ENCODE peak calls at places on chromosome 5, in ten cellular contexts. One of them, this sample, is unnamed.

GRCh38 chr5:175696139-175696854 is 38.4 kb downstream of the HRH2 start:
- DNase-seq in frontal cortex: no peak
- DNase-seq in T follicular helper cell: peak
- DNase-seq in mesothelial cell of epicardium: no peak
- DNase-seq in dorsolateral prefrontal cortex: no peak
- DNase-seq in amygdala: no peak
- DNase-seq in globus pallidus: peak
- DNase-seq in NCI-H1694 treated with DMSO at 0.1 percent for 48 hours: peak
- DNase-seq in amniotic stem cell: no peak
- DNase-seq in hypothalamus: no peak
- DNase-seq in this sample: peak

GRCh38 chr5:10678236-10678635 is 82.8 kb downstream of the DAP start:
- DNase-seq in frontal cortex: no peak
- DNase-seq in T follicular helper cell: no peak
- DNase-seq in mesothelial cell of epicardium: no peak
- DNase-seq in dorsolateral prefrontal cortex: no peak
- DNase-seq in amygdala: no peak
- DNase-seq in globus pallidus: no peak
- DNase-seq in NCI-H1694 treated with DMSO at 0.1 percent for 48 hours: no peak
- DNase-seq in amniotic stem cell: no peak
- DNase-seq in hypothalamus: no peak
- DNase-seq in this sample: peak

GRCh38 chr5:82327961-82328360 is 49.8 kb upstream of the RPS23 start:
- DNase-seq in frontal cortex: no peak
- DNase-seq in T follicular helper cell: no peak
- DNase-seq in mesothelial cell of epicardium: no peak
- DNase-seq in dorsolateral prefrontal cortex: no peak
- DNase-seq in amygdala: no peak
- DNase-seq in globus pallidus: no peak
- DNase-seq in NCI-H1694 treated with DMSO at 0.1 percent for 48 hours: no peak
- DNase-seq in amniotic stem cell: no peak
- DNase-seq in hypothalamus: no peak
- DNase-seq in this sample: no peak

GRCh38 chr5:108637110-108637509 is 110.6 kb upstream of the FER start:
- DNase-seq in frontal cortex: no peak
- DNase-seq in T follicular helper cell: no peak
- DNase-seq in mesothelial cell of epicardium: no peak
- DNase-seq in dorsolateral prefrontal cortex: no peak
- DNase-seq in amygdala: no peak
- DNase-seq in globus pallidus: no peak
- DNase-seq in NCI-H1694 treated with DMSO at 0.1 percent for 48 hours: no peak
- DNase-seq in amniotic stem cell: no peak
- DNase-seq in hypothalamus: no peak
- DNase-seq in this sample: no peak

GRCh38 chr5:65946198-65946745 is 19.9 kb downstream of the ERBIN start:
- DNase-seq in frontal cortex: no peak
- DNase-seq in T follicular helper cell: no peak
- DNase-seq in mesothelial cell of epicardium: no peak
- DNase-seq in dorsolateral prefrontal cortex: no peak
- DNase-seq in amygdala: no peak
- DNase-seq in globus pallidus: no peak
- DNase-seq in NCI-H1694 treated with DMSO at 0.1 percent for 48 hours: no peak
- DNase-seq in amniotic stem cell: no peak
- DNase-seq in hypothalamus: no peak
- DNase-seq in this sample: no peak

GRCh38 chr5:68484307-68485068 is 268.9 kb downstream of the PIK3R1 start:
- DNase-seq in frontal cortex: no peak
- DNase-seq in T follicular helper cell: no peak
- DNase-seq in mesothelial cell of epicardium: no peak
- DNase-seq in dorsolateral prefrontal cortex: no peak
- DNase-seq in amygdala: no peak
- DNase-seq in globus pallidus: no peak
- DNase-seq in NCI-H1694 treated with DMSO at 0.1 percent for 48 hours: no peak
- DNase-seq in amniotic stem cell: no peak
- DNase-seq in hypothalamus: no peak
- DNase-seq in this sample: no peak

GRCh38 chr5:123155511-123155923 is 66.5 kb downstream of the PRDM6 start:
- DNase-seq in frontal cortex: no peak
- DNase-seq in T follicular helper cell: no peak
- DNase-seq in mesothelial cell of epicardium: no peak
- DNase-seq in dorsolateral prefrontal cortex: no peak
- DNase-seq in amygdala: no peak
- DNase-seq in globus pallidus: no peak
- DNase-seq in NCI-H1694 treated with DMSO at 0.1 percent for 48 hours: no peak
- DNase-seq in amniotic stem cell: no peak
- DNase-seq in hypothalamus: no peak
- DNase-seq in this sample: no peak

GRCh38 chr5:126872558-126873349 is 95.8 kb downstream of the LMNB1 start:
- DNase-seq in frontal cortex: no peak
- DNase-seq in T follicular helper cell: no peak
- DNase-seq in mesothelial cell of epicardium: no peak
- DNase-seq in dorsolateral prefrontal cortex: no peak
- DNase-seq in amygdala: no peak
- DNase-seq in globus pallidus: no peak
- DNase-seq in NCI-H1694 treated with DMSO at 0.1 percent for 48 hours: no peak
- DNase-seq in amniotic stem cell: no peak
- DNase-seq in hypothalamus: no peak
- DNase-seq in this sample: no peak

GRCh38 chr5:33272288-33272687 is 168.5 kb upstream of the TARS1 start:
- DNase-seq in frontal cortex: no peak
- DNase-seq in T follicular helper cell: no peak
- DNase-seq in mesothelial cell of epicardium: no peak
- DNase-seq in dorsolateral prefrontal cortex: no peak
- DNase-seq in amygdala: no peak
- DNase-seq in globus pallidus: no peak
- DNase-seq in NCI-H1694 treated with DMSO at 0.1 percent for 48 hours: no peak
- DNase-seq in amniotic stem cell: peak
- DNase-seq in hypothalamus: no peak
- DNase-seq in this sample: no peak

GRCh38 chr5:40171971-40172370 is 507.7 kb upstream of the PTGER4 start:
- DNase-seq in frontal cortex: no peak
- DNase-seq in T follicular helper cell: no peak
- DNase-seq in mesothelial cell of epicardium: no peak
- DNase-seq in dorsolateral prefrontal cortex: no peak
- DNase-seq in amygdala: no peak
- DNase-seq in globus pallidus: no peak
- DNase-seq in NCI-H1694 treated with DMSO at 0.1 percent for 48 hours: no peak
- DNase-seq in amniotic stem cell: peak
- DNase-seq in hypothalamus: no peak
- DNase-seq in this sample: no peak

GRCh38 chr5:4698596-4698995 is 441.5 kb upstream of the ADAMTS16 start:
- DNase-seq in frontal cortex: no peak
- DNase-seq in T follicular helper cell: no peak
- DNase-seq in mesothelial cell of epicardium: no peak
- DNase-seq in dorsolateral prefrontal cortex: no peak
- DNase-seq in amygdala: no peak
- DNase-seq in globus pallidus: no peak
- DNase-seq in NCI-H1694 treated with DMSO at 0.1 percent for 48 hours: no peak
- DNase-seq in amniotic stem cell: no peak
- DNase-seq in hypothalamus: no peak
- DNase-seq in this sample: no peak

GRCh38 chr5:134113908-134114875 is at the start of gene TCF7:
- DNase-seq in frontal cortex: peak
- DNase-seq in T follicular helper cell: peak
- DNase-seq in mesothelial cell of epicardium: peak
- DNase-seq in dorsolateral prefrontal cortex: no peak
- DNase-seq in amygdala: peak
- DNase-seq in globus pallidus: peak
- DNase-seq in NCI-H1694 treated with DMSO at 0.1 percent for 48 hours: peak
- DNase-seq in amniotic stem cell: peak
- DNase-seq in hypothalamus: peak
- DNase-seq in this sample: peak

GRCh38 chr5:172868924-172869565 is 35.0 kb downstream of the ERGIC1 start:
- DNase-seq in frontal cortex: no peak
- DNase-seq in T follicular helper cell: no peak
- DNase-seq in mesothelial cell of epicardium: no peak
- DNase-seq in dorsolateral prefrontal cortex: peak
- DNase-seq in amygdala: no peak
- DNase-seq in globus pallidus: peak
- DNase-seq in NCI-H1694 treated with DMSO at 0.1 percent for 48 hours: no peak
- DNase-seq in amniotic stem cell: peak
- DNase-seq in hypothalamus: peak
- DNase-seq in this sample: no peak

GRCh38 chr5:134125195-134126015 is 10.9 kb downstream of the TCF7 start:
- DNase-seq in frontal cortex: no peak
- DNase-seq in T follicular helper cell: no peak
- DNase-seq in mesothelial cell of epicardium: no peak
- DNase-seq in dorsolateral prefrontal cortex: peak
- DNase-seq in amygdala: no peak
- DNase-seq in globus pallidus: no peak
- DNase-seq in NCI-H1694 treated with DMSO at 0.1 percent for 48 hours: no peak
- DNase-seq in amniotic stem cell: peak
- DNase-seq in hypothalamus: no peak
- DNase-seq in this sample: no peak

GRCh38 chr5:44246986-44247385 is 142.2 kb downstream of the FGF10 start:
- DNase-seq in frontal cortex: no peak
- DNase-seq in T follicular helper cell: no peak
- DNase-seq in mesothelial cell of epicardium: no peak
- DNase-seq in dorsolateral prefrontal cortex: no peak
- DNase-seq in amygdala: no peak
- DNase-seq in globus pallidus: no peak
- DNase-seq in NCI-H1694 treated with DMSO at 0.1 percent for 48 hours: no peak
- DNase-seq in amniotic stem cell: no peak
- DNase-seq in hypothalamus: no peak
- DNase-seq in this sample: no peak

GRCh38 chr5:59673438-59674058 is 220.0 kb downstream of the PDE4D start:
- DNase-seq in frontal cortex: no peak
- DNase-seq in T follicular helper cell: no peak
- DNase-seq in mesothelial cell of epicardium: no peak
- DNase-seq in dorsolateral prefrontal cortex: no peak
- DNase-seq in amygdala: no peak
- DNase-seq in globus pallidus: peak
- DNase-seq in NCI-H1694 treated with DMSO at 0.1 percent for 48 hours: peak
- DNase-seq in amniotic stem cell: no peak
- DNase-seq in hypothalamus: no peak
- DNase-seq in this sample: peak

GRCh38 chr5:36599986-36600779 is 6.2 kb upstream of the SLC1A3 start:
- DNase-seq in frontal cortex: no peak
- DNase-seq in T follicular helper cell: no peak
- DNase-seq in mesothelial cell of epicardium: no peak
- DNase-seq in dorsolateral prefrontal cortex: no peak
- DNase-seq in amygdala: no peak
- DNase-seq in globus pallidus: no peak
- DNase-seq in NCI-H1694 treated with DMSO at 0.1 percent for 48 hours: no peak
- DNase-seq in amniotic stem cell: no peak
- DNase-seq in hypothalamus: no peak
- DNase-seq in this sample: no peak

GRCh38 chr5:173614591-173614990 is 1.9 kb downstream of the BOD1 start:
- DNase-seq in frontal cortex: no peak
- DNase-seq in T follicular helper cell: no peak
- DNase-seq in mesothelial cell of epicardium: no peak
- DNase-seq in dorsolateral prefrontal cortex: no peak
- DNase-seq in amygdala: no peak
- DNase-seq in globus pallidus: no peak
- DNase-seq in NCI-H1694 treated with DMSO at 0.1 percent for 48 hours: no peak
- DNase-seq in amniotic stem cell: no peak
- DNase-seq in hypothalamus: no peak
- DNase-seq in this sample: no peak

GRCh38 chr5:102223542-102224444 is 72.3 kb downstream of the SLCO4C1 start:
- DNase-seq in frontal cortex: no peak
- DNase-seq in T follicular helper cell: no peak
- DNase-seq in mesothelial cell of epicardium: no peak
- DNase-seq in dorsolateral prefrontal cortex: no peak
- DNase-seq in amygdala: no peak
- DNase-seq in globus pallidus: no peak
- DNase-seq in NCI-H1694 treated with DMSO at 0.1 percent for 48 hours: peak
- DNase-seq in amniotic stem cell: no peak
- DNase-seq in hypothalamus: no peak
- DNase-seq in this sample: peak

GRCh38 chr5:118611332-118611945 is 376.9 kb downstream of the DTWD2 start:
- DNase-seq in frontal cortex: no peak
- DNase-seq in T follicular helper cell: no peak
- DNase-seq in mesothelial cell of epicardium: no peak
- DNase-seq in dorsolateral prefrontal cortex: no peak
- DNase-seq in amygdala: no peak
- DNase-seq in globus pallidus: no peak
- DNase-seq in NCI-H1694 treated with DMSO at 0.1 percent for 48 hours: no peak
- DNase-seq in amniotic stem cell: no peak
- DNase-seq in hypothalamus: no peak
- DNase-seq in this sample: peak

GRCh38 chr5:116959843-116960242 is 385.2 kb upstream of the SEMA6A start:
- DNase-seq in frontal cortex: no peak
- DNase-seq in T follicular helper cell: no peak
- DNase-seq in mesothelial cell of epicardium: no peak
- DNase-seq in dorsolateral prefrontal cortex: no peak
- DNase-seq in amygdala: no peak
- DNase-seq in globus pallidus: no peak
- DNase-seq in NCI-H1694 treated with DMSO at 0.1 percent for 48 hours: no peak
- DNase-seq in amniotic stem cell: no peak
- DNase-seq in hypothalamus: no peak
- DNase-seq in this sample: no peak

GRCh38 chr5:148104226-148104625 is 40.4 kb downstream of the SPINK5 start:
- DNase-seq in frontal cortex: no peak
- DNase-seq in T follicular helper cell: no peak
- DNase-seq in mesothelial cell of epicardium: no peak
- DNase-seq in dorsolateral prefrontal cortex: no peak
- DNase-seq in amygdala: no peak
- DNase-seq in globus pallidus: no peak
- DNase-seq in NCI-H1694 treated with DMSO at 0.1 percent for 48 hours: no peak
- DNase-seq in amniotic stem cell: no peak
- DNase-seq in hypothalamus: no peak
- DNase-seq in this sample: no peak

GRCh38 chr5:172144931-172145869 is 42.8 kb downstream of the STK10 start:
- DNase-seq in frontal cortex: peak
- DNase-seq in T follicular helper cell: no peak
- DNase-seq in mesothelial cell of epicardium: no peak
- DNase-seq in dorsolateral prefrontal cortex: no peak
- DNase-seq in amygdala: no peak
- DNase-seq in globus pallidus: peak
- DNase-seq in NCI-H1694 treated with DMSO at 0.1 percent for 48 hours: no peak
- DNase-seq in amniotic stem cell: no peak
- DNase-seq in hypothalamus: no peak
- DNase-seq in this sample: peak

This sample was measured in foreskin melanocyte.